ENCODE peak calls at places on chromosomes 1 and 21, in four cellular contexts. U is brain microvascular endothelial cell; T is nephron progenitor cell; L is CD4-positive, alpha-beta T cell. J is an unnamed sample.

GRCh38 chr1:204507317-204508105 is 8.7 kb upstream of the MDM4 start:
- DNase-seq in U (peak), T (peak), L (no peak), J (no peak)

GRCh38 chr21:18913914-18914313 is 510.3 kb upstream of the TMPRSS15 start:
- DNase-seq in U (no peak), T (no peak), L (no peak), J (no peak)

GRCh38 chr1:111585461-111586100 is 34.0 kb upstream of the RAP1A start:
- DNase-seq in U (no peak), T (no peak), L (no peak), J (no peak)

GRCh38 chr1:218671573-218671972 is 326.4 kb downstream of the TGFB2 start:
- DNase-seq in U (no peak), T (no peak), L (no peak), J (peak)

GRCh38 chr1:235923466-235924008 is 56.8 kb upstream of the LYST start:
- DNase-seq in U (peak), T (no peak), L (peak), J (no peak)

GRCh38 chr1:96979869-96980268 is 258.3 kb downstream of the PTBP2 start:
- DNase-seq in U (no peak), T (no peak), L (no peak), J (no peak)

GRCh38 chr21:37368536-37369279 is 2.1 kb downstream of the DYRK1A start:
- DNase-seq in U (peak), T (no peak), L (no peak), J (no peak)

GRCh38 chr1:180854456-180854855 is 58.2 kb upstream of the KIAA1614 start:
- DNase-seq in U (no peak), T (no peak), L (no peak), J (no peak)

GRCh38 chr1:167486090-167486824 is 32.1 kb downstream of the CD247 start:
- DNase-seq in U (peak), T (no peak), L (no peak), J (no peak)

GRCh38 chr1:189706594-189706993 is 771.1 kb downstream of the BRINP3 start:
- DNase-seq in U (no peak), T (no peak), L (no peak), J (no peak)

GRCh38 chr1:189708674-189709073 is 769.0 kb downstream of the BRINP3 start:
- DNase-seq in U (no peak), T (no peak), L (no peak), J (no peak)
- TF ChIP-seq CTCF in U (peak), T (no peak), L (no peak), J (no peak)

DNA sequence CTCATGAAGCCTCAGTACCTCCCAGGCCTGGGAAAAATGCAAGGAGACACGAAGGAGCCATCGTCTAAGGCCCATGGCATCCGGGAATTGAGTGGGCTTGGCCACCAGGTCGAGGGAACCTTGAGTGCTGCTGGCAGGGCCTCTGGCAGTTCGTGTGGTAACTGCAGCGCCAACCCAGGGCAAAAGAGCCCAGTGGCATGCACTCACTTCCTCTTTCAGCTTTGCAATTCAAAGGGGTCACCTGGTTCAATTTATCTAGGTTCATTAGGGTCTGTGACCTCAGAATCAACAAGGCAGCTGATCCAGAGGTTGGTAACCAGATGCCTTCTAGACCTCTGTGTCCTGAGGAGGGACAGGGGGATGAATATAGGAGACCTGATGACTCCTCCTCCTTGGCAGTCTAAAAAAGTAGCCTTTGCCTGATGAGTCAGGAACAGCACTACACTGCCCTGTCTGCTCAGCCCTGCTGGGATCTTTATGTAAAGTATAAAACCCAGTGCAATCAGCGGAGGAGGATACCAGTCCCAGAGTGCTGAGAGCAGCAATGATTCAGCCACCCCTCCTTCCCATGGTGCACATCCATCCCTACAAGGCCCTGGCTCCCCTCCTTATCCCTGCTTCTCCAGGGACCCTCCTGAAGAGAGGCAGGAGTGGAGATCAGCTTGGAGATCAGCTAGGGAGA is 11.1 kb upstream of the FMOD start:
- DNase-seq in U (peak), T (no peak), L (no peak), J (no peak)
- TF ChIP-seq CTCF in U (no peak), T (no peak), L (no peak), J (no peak)

GRCh38 chr1:64651841-64652240 is 93.0 kb upstream of the RAVER2 start:
- DNase-seq in U (no peak), T (no peak), L (no peak), J (no peak)

GRCh38 chr1:64655861-64656260 is 89.0 kb upstream of the RAVER2 start:
- DNase-seq in U (no peak), T (no peak), L (no peak), J (no peak)

GRCh38 chr1:64653466-64653865 is 91.4 kb upstream of the RAVER2 start:
- DNase-seq in U (no peak), T (no peak), L (no peak), J (peak)

GRCh38 chr1:64650411-64650810 is 94.5 kb upstream of the RAVER2 start:
- DNase-seq in U (peak), T (no peak), L (no peak), J (no peak)

GRCh38 chr1:64654519-64655341 is 90.1 kb upstream of the RAVER2 start:
- DNase-seq in U (no peak), T (no peak), L (no peak), J (peak)
- TF ChIP-seq CTCF in U (no peak), T (no peak), L (no peak), J (peak)

DNA sequence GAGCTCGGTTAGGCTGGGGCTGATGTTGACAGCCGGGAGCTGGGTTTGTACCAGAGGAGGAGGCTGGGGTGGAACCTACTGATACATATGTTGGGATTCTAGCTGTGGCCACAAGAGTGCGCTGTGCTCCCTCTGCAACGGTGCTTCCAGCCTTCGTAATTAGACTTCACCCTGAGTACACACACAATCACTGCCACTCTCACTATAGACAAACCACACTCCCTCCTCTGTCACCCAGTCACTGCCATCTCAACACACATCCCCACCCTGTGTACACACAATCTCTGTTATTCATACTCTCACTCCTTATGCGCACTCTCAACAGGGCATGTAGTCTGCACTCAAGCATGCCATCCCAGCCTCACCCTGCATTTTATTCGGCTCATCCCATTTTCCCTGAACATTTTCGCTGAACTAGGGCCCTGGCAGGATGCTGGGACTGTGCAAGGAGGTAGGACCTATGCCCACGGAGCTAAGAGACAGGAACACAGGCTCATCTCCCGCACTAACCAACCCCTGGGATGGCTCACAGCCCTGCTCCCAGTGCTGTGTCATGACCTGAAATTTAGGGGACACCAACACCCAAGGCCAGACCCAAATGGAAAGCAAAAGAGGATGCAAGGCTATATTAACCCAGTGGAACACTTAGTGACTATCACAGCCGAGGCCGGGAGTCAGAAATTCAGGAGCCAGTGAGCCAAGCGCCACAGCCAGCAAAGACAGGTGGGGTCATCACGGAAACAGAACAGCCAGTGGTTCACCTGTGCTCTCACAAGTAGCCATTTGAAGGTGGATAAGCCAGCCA is 5.7 kb downstream of the GJB3 start:
- DNase-seq in U (peak), T (peak), L (peak), J (peak)
- TF ChIP-seq CTCF in U (peak), T (peak), L (peak), J (peak)

GRCh38 chr1:164774819-164775654 is 216.1 kb downstream of the PBX1 start:
- DNase-seq in U (no peak), T (peak), L (no peak), J (no peak)

GRCh38 chr1:164772635-164773034 is 213.7 kb downstream of the PBX1 start:
- DNase-seq in U (peak), T (no peak), L (no peak), J (peak)

GRCh38 chr1:164771568-164772350 is 212.8 kb downstream of the PBX1 start:
- DNase-seq in U (peak), T (peak), L (no peak), J (no peak)

GRCh38 chr1:164773146-164773545 is 214.2 kb downstream of the PBX1 start:
- DNase-seq in U (no peak), T (no peak), L (no peak), J (no peak)

DNA sequence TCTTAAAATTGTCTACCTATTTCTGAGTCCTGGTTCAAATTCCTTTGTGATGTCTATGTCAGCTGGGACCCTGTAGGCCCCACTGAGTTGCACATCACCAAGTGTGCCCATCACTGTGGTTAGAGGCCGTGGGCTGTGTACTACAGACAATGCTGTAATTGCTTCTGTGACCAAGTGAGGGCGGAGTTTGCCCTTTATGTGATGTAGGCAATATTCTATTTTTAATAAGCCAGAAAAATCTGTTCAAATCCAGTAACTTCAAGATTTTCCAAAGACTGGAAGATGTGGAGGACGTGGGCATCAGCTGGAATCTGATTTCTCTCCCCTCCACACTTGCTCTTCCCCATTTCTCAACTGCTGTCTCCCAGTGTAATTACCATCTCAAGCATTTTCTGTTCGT is 215.4 kb downstream of the PBX1 start:
- DNase-seq in U (no peak), T (no peak), L (no peak), J (no peak)
- TF ChIP-seq CTCF in U (peak), T (no peak), L (no peak), J (no peak)

GRCh38 chr1:32014199-32014936 is 700 bp downstream of the KHDRBS1 start:
- DNase-seq in U (peak), T (peak), L (no peak), J (no peak)
- TF ChIP-seq CTCF in U (no peak), T (no peak), L (no peak), J (no peak)